ENCODE peak calls at places on chromosomes 4 and X, in four cellular contexts. One of them, this sample, is unnamed.

GRCh38 chr4:99447079-99447478 is 11.9 kb upstream of the ADH7 start:
- DNase-seq in CD4-positive, alpha-beta memory T cell: no peak
- DNase-seq in endodermal cell: peak; percentile 62
- DNase-seq in adipocyte: peak; percentile 75
- DNase-seq in this sample: peak; percentile 5

GRCh38 chrX:15127010-15127409 is 142.9 kb downstream of the ASB9 start:
- DNase-seq in CD4-positive, alpha-beta memory T cell: no peak
- DNase-seq in endodermal cell: no peak
- DNase-seq in adipocyte: no peak
- DNase-seq in this sample: no peak

GRCh38 chr4:158315706-158316105 is 105.4 kb downstream of the TMEM144 start:
- DNase-seq in CD4-positive, alpha-beta memory T cell: no peak
- DNase-seq in endodermal cell: no peak
- DNase-seq in adipocyte: peak; percentile 84
- DNase-seq in this sample: no peak

GRCh38 chrX:71622347-71623104 is 4.2 kb upstream of the CXCR3 start:
- DNase-seq in CD4-positive, alpha-beta memory T cell: peak; percentile 89
- DNase-seq in endodermal cell: peak; percentile 88
- DNase-seq in adipocyte: peak; percentile 12
- DNase-seq in this sample: peak; percentile 60

GRCh38 chr4:183626168-183626567 is 32.8 kb downstream of the RWDD4 start:
- DNase-seq in CD4-positive, alpha-beta memory T cell: no peak
- DNase-seq in endodermal cell: no peak
- DNase-seq in adipocyte: no peak
- DNase-seq in this sample: no peak

GRCh38 chr4:26861434-26862186 is 969 bp downstream of the STIM2 start:
- DNase-seq in CD4-positive, alpha-beta memory T cell: peak; percentile 90
- DNase-seq in endodermal cell: peak; percentile 85
- DNase-seq in adipocyte: peak; percentile 81
- DNase-seq in this sample: peak; percentile 72

GRCh38 chrX:10157545-10157944 is 770 bp downstream of the CLCN4 start:
- DNase-seq in CD4-positive, alpha-beta memory T cell: no peak
- DNase-seq in endodermal cell: no peak
- DNase-seq in adipocyte: peak; percentile 41
- DNase-seq in this sample: no peak

GRCh38 chr4:94208918-94209317 is 1.3 kb downstream of the SMARCAD1 start:
- DNase-seq in CD4-positive, alpha-beta memory T cell: no peak
- DNase-seq in endodermal cell: no peak
- DNase-seq in adipocyte: no peak
- DNase-seq in this sample: no peak

GRCh38 chr4:89284828-89285227 is 22.8 kb downstream of the GPRIN3 start:
- DNase-seq in CD4-positive, alpha-beta memory T cell: peak; percentile 63
- DNase-seq in endodermal cell: no peak
- DNase-seq in adipocyte: no peak
- DNase-seq in this sample: no peak

GRCh38 chrX:153582896-153583295 is 16.0 kb downstream of the CCNQ start:
- DNase-seq in CD4-positive, alpha-beta memory T cell: peak; percentile 84
- DNase-seq in endodermal cell: no peak
- DNase-seq in adipocyte: no peak
- DNase-seq in this sample: peak; percentile 62

GRCh38 chrX:56857042-56857441 is 128.0 kb downstream of the NBDY start:
- DNase-seq in CD4-positive, alpha-beta memory T cell: no peak
- DNase-seq in endodermal cell: no peak
- DNase-seq in adipocyte: no peak
- DNase-seq in this sample: no peak

GRCh38 chr4:26208237-26208985 is 112.4 kb upstream of the RBPJ start:
- DNase-seq in CD4-positive, alpha-beta memory T cell: no peak
- DNase-seq in endodermal cell: no peak
- DNase-seq in adipocyte: no peak
- DNase-seq in this sample: no peak

GRCh38 chr4:184731056-184731455 is 2.8 kb downstream of the CENPU start:
- DNase-seq in CD4-positive, alpha-beta memory T cell: no peak
- DNase-seq in endodermal cell: no peak
- DNase-seq in adipocyte: no peak
- DNase-seq in this sample: no peak

GRCh38 chr4:184733654-184734524 is at the start of gene CENPU:
- DNase-seq in CD4-positive, alpha-beta memory T cell: peak; percentile 93
- DNase-seq in endodermal cell: peak; percentile 99
- DNase-seq in adipocyte: peak; percentile 99
- DNase-seq in this sample: peak; percentile 99

GRCh38 chr4:184732126-184732525 is 1.8 kb downstream of the CENPU start:
- DNase-seq in CD4-positive, alpha-beta memory T cell: no peak
- DNase-seq in endodermal cell: no peak
- DNase-seq in adipocyte: no peak
- DNase-seq in this sample: no peak

GRCh38 chr4:184728858-184729257 is 5.0 kb downstream of the CENPU start:
- DNase-seq in CD4-positive, alpha-beta memory T cell: no peak
- DNase-seq in endodermal cell: no peak
- DNase-seq in adipocyte: no peak
- DNase-seq in this sample: no peak

GRCh38 chr4:184734758-184735157 is 862 bp upstream of the CENPU start:
- DNase-seq in CD4-positive, alpha-beta memory T cell: no peak
- DNase-seq in endodermal cell: no peak
- DNase-seq in adipocyte: no peak
- DNase-seq in this sample: no peak
- H3K4me3 ChIP-seq in CD4-positive, alpha-beta memory T cell: peak overlapping the region; percentile 20
- H3K4me3 ChIP-seq in endodermal cell: peak overlapping the region; percentile 75
- H3K4me3 ChIP-seq in adipocyte: peak overlapping the region; percentile 99
- H3K4me3 ChIP-seq in this sample: peak overlapping the region; percentile 97

GRCh38 chr4:174522183-174523002 is at the start of gene HPGD:
- DNase-seq in CD4-positive, alpha-beta memory T cell: peak; percentile 76
- DNase-seq in endodermal cell: peak; percentile 86
- DNase-seq in adipocyte: peak; percentile 72
- DNase-seq in this sample: peak; percentile 75

GRCh38 chr4:174523003-174523693 is 860 bp upstream of the HPGD start:
- DNase-seq in CD4-positive, alpha-beta memory T cell: no peak
- DNase-seq in endodermal cell: peak; percentile 51
- DNase-seq in adipocyte: peak; percentile 40
- DNase-seq in this sample: no peak

GRCh38 chr4:174526731-174527130 is 4.4 kb upstream of the HPGD start:
- DNase-seq in CD4-positive, alpha-beta memory T cell: no peak
- DNase-seq in endodermal cell: no peak
- DNase-seq in adipocyte: no peak
- DNase-seq in this sample: no peak

GRCh38 chr4:174521800-174522182 is 497 bp downstream of the HPGD start:
- DNase-seq in CD4-positive, alpha-beta memory T cell: peak; percentile 39
- DNase-seq in endodermal cell: peak; percentile 71
- DNase-seq in adipocyte: no peak
- DNase-seq in this sample: no peak

GRCh38 chr4:174524242-174524641 is 2.0 kb upstream of the HPGD start:
- DNase-seq in CD4-positive, alpha-beta memory T cell: no peak
- DNase-seq in endodermal cell: no peak
- DNase-seq in adipocyte: no peak
- DNase-seq in this sample: no peak
- H3K4me3 ChIP-seq in CD4-positive, alpha-beta memory T cell: no peak overlapping the region
- H3K4me3 ChIP-seq in endodermal cell: no peak overlapping the region
- H3K4me3 ChIP-seq in adipocyte: no peak overlapping the region
- H3K4me3 ChIP-seq in this sample: no peak overlapping the region

DNA sequence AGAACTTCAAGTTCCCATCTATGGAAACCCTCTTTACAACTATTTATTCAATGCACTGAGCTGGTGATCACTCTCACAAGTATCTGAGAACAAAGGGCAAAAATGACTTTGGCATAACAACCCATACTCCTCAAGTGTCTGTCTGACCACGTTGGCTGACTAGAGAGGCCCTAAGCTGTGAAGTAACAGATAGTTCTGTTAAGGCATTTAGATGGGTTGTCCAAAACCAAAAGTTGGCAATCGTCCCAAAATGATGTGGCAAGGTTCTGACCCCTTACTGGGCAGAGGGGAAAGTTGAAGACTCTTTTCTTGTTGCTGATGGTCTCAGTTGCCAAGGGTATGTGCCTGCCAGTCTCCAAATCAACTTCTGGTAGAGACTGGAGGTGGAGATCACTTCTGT is 524.8 kb downstream of the PPARGC1A start:
- DNase-seq in CD4-positive, alpha-beta memory T cell: no peak
- DNase-seq in endodermal cell: no peak
- DNase-seq in adipocyte: no peak
- DNase-seq in this sample: no peak
- H3K4me3 ChIP-seq in CD4-positive, alpha-beta memory T cell: no peak overlapping the region
- H3K4me3 ChIP-seq in endodermal cell: no peak overlapping the region
- H3K4me3 ChIP-seq in adipocyte: no peak overlapping the region
- H3K4me3 ChIP-seq in this sample: no peak overlapping the region

GRCh38 chr4:151012376-151012775 is 2.7 kb downstream of the LRBA start:
- DNase-seq in CD4-positive, alpha-beta memory T cell: no peak
- DNase-seq in endodermal cell: no peak
- DNase-seq in adipocyte: no peak
- DNase-seq in this sample: no peak
- H3K4me3 ChIP-seq in CD4-positive, alpha-beta memory T cell: no peak overlapping the region
- H3K4me3 ChIP-seq in endodermal cell: peak overlapping the region; percentile 97
- H3K4me3 ChIP-seq in adipocyte: no peak overlapping the region
- H3K4me3 ChIP-seq in this sample: no peak overlapping the region

GRCh38 chr4:80206111-80206510 is 8.8 kb downstream of the PRDM8 start:
- DNase-seq in CD4-positive, alpha-beta memory T cell: no peak
- DNase-seq in endodermal cell: no peak
- DNase-seq in adipocyte: no peak
- DNase-seq in this sample: no peak

GRCh38 chr4:80208606-80209005 is 11.3 kb downstream of the PRDM8 start:
- DNase-seq in CD4-positive, alpha-beta memory T cell: no peak
- DNase-seq in endodermal cell: no peak
- DNase-seq in adipocyte: no peak
- DNase-seq in this sample: no peak

GRCh38 chr4:80207664-80208063 is 10.4 kb downstream of the PRDM8 start:
- DNase-seq in CD4-positive, alpha-beta memory T cell: no peak
- DNase-seq in endodermal cell: no peak
- DNase-seq in adipocyte: no peak
- DNase-seq in this sample: no peak

GRCh38 chr4:80206541-80207171 is 9.4 kb downstream of the PRDM8 start:
- DNase-seq in CD4-positive, alpha-beta memory T cell: no peak
- DNase-seq in endodermal cell: peak; percentile 53
- DNase-seq in adipocyte: no peak
- DNase-seq in this sample: no peak

GRCh38 chr4:80207172-80207583 is 9.9 kb downstream of the PRDM8 start:
- DNase-seq in CD4-positive, alpha-beta memory T cell: no peak
- DNase-seq in endodermal cell: peak; percentile 79
- DNase-seq in adipocyte: no peak
- DNase-seq in this sample: no peak
- H3K4me3 ChIP-seq in CD4-positive, alpha-beta memory T cell: no peak overlapping the region
- H3K4me3 ChIP-seq in endodermal cell: no peak overlapping the region
- H3K4me3 ChIP-seq in adipocyte: peak overlapping the region; percentile 51
- H3K4me3 ChIP-seq in this sample: no peak overlapping the region

DNA sequence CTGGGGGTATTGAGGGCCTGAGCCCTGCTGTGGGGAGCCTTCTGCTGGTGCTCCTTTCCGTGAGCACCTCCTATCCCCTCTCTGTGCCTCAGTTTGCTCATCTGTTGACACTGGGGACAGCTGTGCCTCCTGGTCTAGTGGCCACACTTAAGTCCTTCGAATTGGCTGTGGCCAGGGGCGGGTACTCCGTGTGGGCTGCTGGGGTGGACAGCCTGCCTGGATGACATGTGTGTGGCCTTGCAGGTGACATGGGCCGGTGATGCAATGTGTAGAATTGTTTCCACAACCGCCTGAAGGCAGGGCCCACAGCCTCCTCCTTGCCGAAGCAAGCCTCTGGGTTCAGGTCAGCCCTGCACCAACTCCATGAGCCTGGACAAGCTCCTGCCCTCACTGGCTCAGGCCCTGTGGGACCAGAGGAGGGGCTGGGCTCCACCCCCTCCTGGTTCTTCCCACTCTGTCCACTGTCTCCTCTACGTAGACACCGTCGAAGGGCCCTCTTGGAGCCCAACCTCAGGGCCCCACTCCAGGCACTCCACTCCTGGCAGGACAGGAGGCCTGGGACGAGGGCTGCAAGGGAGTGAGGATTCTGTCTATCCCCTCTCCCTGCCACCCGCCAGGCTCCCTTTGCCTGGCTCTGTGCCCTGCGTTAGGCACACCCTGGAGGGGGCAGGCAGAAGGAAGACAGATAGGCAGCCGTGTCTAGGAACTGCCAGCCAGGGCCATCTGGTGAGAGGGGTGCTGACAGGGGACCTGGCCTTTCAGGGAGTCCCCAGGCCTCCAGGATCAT is 1.2 kb downstream of the SH3BP2 start:
- DNase-seq in CD4-positive, alpha-beta memory T cell: peak; percentile 29
- DNase-seq in endodermal cell: peak; percentile 58
- DNase-seq in adipocyte: peak; percentile 47
- DNase-seq in this sample: no peak
- H3K4me3 ChIP-seq in CD4-positive, alpha-beta memory T cell: no peak overlapping the region
- H3K4me3 ChIP-seq in endodermal cell: no peak overlapping the region
- H3K4me3 ChIP-seq in adipocyte: peak overlapping the region; percentile 82
- H3K4me3 ChIP-seq in this sample: no peak overlapping the region

GRCh38 chrX:46712733-46713132 is 46.2 kb downstream of the SLC9A7 start:
- DNase-seq in CD4-positive, alpha-beta memory T cell: no peak
- DNase-seq in endodermal cell: no peak
- DNase-seq in adipocyte: no peak
- DNase-seq in this sample: no peak
- H3K4me3 ChIP-seq in CD4-positive, alpha-beta memory T cell: no peak overlapping the region
- H3K4me3 ChIP-seq in endodermal cell: no peak overlapping the region
- H3K4me3 ChIP-seq in adipocyte: no peak overlapping the region
- H3K4me3 ChIP-seq in this sample: no peak overlapping the region

DNA sequence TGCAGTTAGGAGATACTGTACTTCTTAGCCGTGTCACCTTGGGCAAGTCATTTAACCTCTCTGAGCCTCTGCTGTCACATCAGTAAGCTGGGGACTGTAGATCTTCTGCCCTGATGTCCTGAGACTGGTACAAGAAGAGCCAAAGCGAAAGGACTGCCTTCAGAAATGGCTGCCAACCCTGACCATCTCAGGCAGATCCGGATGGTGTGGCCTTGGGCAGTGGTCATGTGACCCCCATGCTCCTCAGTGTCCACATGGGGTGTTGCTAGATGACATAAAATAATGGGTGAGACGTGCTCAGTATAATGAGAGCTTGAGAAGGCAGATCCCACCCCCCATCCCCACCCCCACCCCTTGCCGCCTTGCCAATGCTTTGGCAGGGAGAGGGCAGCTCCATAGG is 60.4 kb upstream of the MTM1 start:
- DNase-seq in CD4-positive, alpha-beta memory T cell: no peak
- DNase-seq in endodermal cell: no peak
- DNase-seq in adipocyte: no peak
- DNase-seq in this sample: no peak
- H3K4me3 ChIP-seq in CD4-positive, alpha-beta memory T cell: no peak overlapping the region
- H3K4me3 ChIP-seq in endodermal cell: no peak overlapping the region
- H3K4me3 ChIP-seq in adipocyte: no peak overlapping the region
- H3K4me3 ChIP-seq in this sample: no peak overlapping the region